ENCODE peak calls at places on chromosomes 3 and 15, in nine cellular contexts. K is AG09319; P is HTR-8/SVneo; T is renal cortical epithelial cell; D is EH; C is Jurkat, Clone E6-1; Y is ovary; N is stimulated activated naive CD8-positive, alpha-beta T cell treated with anti-CD3 and anti-CD28 coated beads, Interleukin-15, Interleukin-2, amounts not matched to agents 100 U/mL and 50 U/mL, for 24 hours; G is activated naive CD8-positive, alpha-beta T cell treated with anti-CD3 and anti-CD28 coated beads, Interleukin-2, amount 50 U/mL, for 24 hours. W is an unnamed sample.

GRCh38 chr3:73868688-73869315 is 244.1 kb upstream of the PDZRN3 start:
- DNase-seq in Y (peak), C (peak), G (no peak), D (peak), K (peak), T (peak), P (peak), N (no peak), W (peak)

GRCh38 chr3:104907507-104907906 is 459.2 kb upstream of the ALCAM start:
- DNase-seq in T (peak), C (no peak), G (no peak), N (no peak), P (peak), D (peak), K (peak), Y (no peak), W (no peak)

GRCh38 chr3:68931406-68932149 is 769 bp downstream of the TAFA4 start:
- DNase-seq in N (no peak), C (no peak), K (no peak), Y (no peak), T (no peak), G (no peak), P (no peak), D (no peak), W (no peak)

GRCh38 chr3:59411176-59411575 is 361.4 kb upstream of the CFAP20DC start:
- DNase-seq in K (no peak), P (no peak), D (no peak), T (peak), G (no peak), Y (no peak), N (no peak), C (no peak), W (no peak)

GRCh38 chr15:41919954-41920538 is 26.2 kb upstream of the SPTBN5 start:
- DNase-seq in Y (peak), K (no peak), N (no peak), T (no peak), P (no peak), C (no peak), G (no peak), D (peak), W (no peak)

GRCh38 chr3:169146866-169147245 is 516.7 kb downstream of the MECOM start:
- DNase-seq in C (no peak), T (no peak), P (peak), D (peak), K (no peak), G (no peak), Y (no peak), N (no peak), W (no peak)

GRCh38 chr3:125119752-125120369 is 64.1 kb upstream of the HEG1 start:
- DNase-seq in P (no peak), C (no peak), D (no peak), K (no peak), N (peak), G (peak), Y (no peak), T (no peak), W (no peak)

GRCh38 chr3:195237981-195238625 is 32.9 kb downstream of the XXYLT1 start:
- DNase-seq in C (no peak), K (no peak), T (no peak), Y (no peak), N (no peak), P (no peak), D (no peak), G (no peak), W (no peak)

GRCh38 chr3:70914889-70915288 is 602.5 kb upstream of the MDFIC2 start:
- DNase-seq in C (no peak), G (no peak), N (no peak), K (no peak), P (no peak), T (no peak), D (no peak), Y (no peak), W (no peak)

GRCh38 chr15:98955980-98956723 is 51.4 kb downstream of the PGPEP1L start:
- DNase-seq in Y (peak), K (no peak), G (no peak), P (no peak), N (no peak), D (no peak), C (peak), T (no peak), W (no peak)

GRCh38 chr3:152638707-152639450 is 196.1 kb upstream of the P2RY1 start:
- DNase-seq in K (no peak), P (no peak), T (no peak), Y (peak), N (no peak), C (no peak), G (no peak), D (peak), W (no peak)